ENCODE peak calls at places on chromosomes 7 and 10, in nine cellular contexts. X, P, F, N, T, W, A, B and M are unnamed samples.

GRCh38 chr10:47207280-47207613 is 92.8 kb upstream of the GDF10 start:
- DNase-seq in F (peak), A (peak), T (no peak), P (no peak), N (peak), X (no peak), B (no peak), W (no peak), M (no peak)

GRCh38 chr7:159195926-159196325 is 51.3 kb upstream of the VIPR2 start:
- DNase-seq in B (no peak), N (no peak), T (no peak), X (no peak), A (no peak), P (no peak), W (no peak), F (no peak), M (no peak)

GRCh38 chr7:138974103-138974502 is 7.1 kb downstream of the KIAA1549 start:
- DNase-seq in A (no peak), T (no peak), P (no peak), X (no peak), N (no peak), B (no peak), F (no peak), W (no peak), M (no peak)

GRCh38 chr7:23597908-23598224 is 684 bp downstream of the CCDC126 start:
- DNase-seq in F (no peak), B (no peak), T (peak), N (no peak), X (no peak), W (no peak), P (no peak), A (no peak), M (no peak)

GRCh38 chr7:5082806-5083205 is 37.1 kb downstream of the RBAK start:
- DNase-seq in N (no peak), A (no peak), T (no peak), X (no peak), F (no peak), P (no peak), B (no peak), W (no peak), M (no peak)

GRCh38 chr7:2903686-2904162 is 59.6 kb upstream of the GNA12 start:
- DNase-seq in F (no peak), P (no peak), W (no peak), T (no peak), B (no peak), A (peak), X (no peak), N (no peak), M (no peak)

GRCh38 chr7:73850781-73851207 is 8.5 kb upstream of the METTL27 start:
- DNase-seq in B (no peak), T (no peak), W (no peak), P (peak), X (peak), N (peak), A (peak), F (no peak), M (peak)

GRCh38 chr7:44547536-44548221 is 6.5 kb upstream of the NPC1L1 start:
- DNase-seq in T (no peak), F (no peak), A (no peak), W (no peak), P (no peak), B (no peak), N (no peak), X (no peak), M (no peak)

GRCh38 chr10:87803831-87804230 is 14.2 kb downstream of the ATAD1 start:
- DNase-seq in N (no peak), F (no peak), A (no peak), T (no peak), X (no peak), W (no peak), P (no peak), B (no peak), M (no peak)

GRCh38 chr10:125555743-125556142 is 127.2 kb downstream of the TEX36 start:
- DNase-seq in B (no peak), F (no peak), W (no peak), T (no peak), A (no peak), P (no peak), X (no peak), N (no peak), M (no peak)

GRCh38 chr10:17144757-17145156 is 15.1 kb upstream of the CUBN start:
- DNase-seq in P (peak), F (no peak), T (no peak), X (no peak), B (no peak), W (no peak), N (no peak), A (no peak), M (no peak)

GRCh38 chr7:11843113-11843765 is 11.2 kb upstream of the THSD7A start:
- DNase-seq in P (no peak), A (no peak), X (no peak), T (no peak), N (no peak), W (no peak), B (no peak), F (no peak), M (no peak)

GRCh38 chr7:94303736-94304135 is 91.0 kb upstream of the COL1A2 start:
- DNase-seq in A (peak), P (peak), W (no peak), F (peak), N (no peak), T (no peak), X (peak), B (no peak), M (no peak)

GRCh38 chr7:43113622-43114450 is 1.4 kb downstream of the HECW1 start:
- DNase-seq in W (no peak), P (no peak), X (no peak), T (peak), N (no peak), B (no peak), F (no peak), A (no peak), M (no peak)

GRCh38 chr10:11685787-11686218 is 56.4 kb upstream of the ECHDC3 start:
- DNase-seq in B (peak), T (peak), F (no peak), P (no peak), W (no peak), A (peak), N (peak), X (no peak), M (no peak)

GRCh38 chr7:80478683-80479082 is 33.2 kb downstream of the GNAT3 start:
- DNase-seq in F (no peak), W (no peak), A (peak), B (no peak), P (peak), T (no peak), N (no peak), X (no peak), M (no peak)

GRCh38 chr10:110893559-110894179 is 21.9 kb downstream of the PDCD4 start:
- DNase-seq in B (no peak), X (no peak), P (peak), T (peak), A (peak), N (no peak), W (no peak), F (peak), M (no peak)

GRCh38 chr10:88851706-88852105 is at the start of gene ANKRD22:
- DNase-seq in A (peak), X (no peak), P (peak), W (no peak), F (no peak), B (no peak), N (peak), T (no peak), M (no peak)

GRCh38 chr10:130809761-130810515 is 501.6 kb downstream of the TCERG1L start:
- DNase-seq in X (no peak), W (no peak), P (no peak), N (no peak), B (no peak), F (no peak), T (no peak), A (no peak), M (no peak)

GRCh38 chr10:44237364-44238034 is 147.4 kb downstream of the CXCL12 start:
- DNase-seq in B (no peak), T (no peak), F (no peak), W (no peak), P (no peak), X (no peak), A (no peak), N (no peak), M (no peak)

GRCh38 chr10:132918617-132919373 is 23.6 kb downstream of the CFAP46 start:
- DNase-seq in X (no peak), N (no peak), T (no peak), W (no peak), F (no peak), B (peak), A (no peak), P (no peak), M (no peak)

GRCh38 chr7:99008181-99008631 is 129.9 kb downstream of the TRRAP start:
- DNase-seq in X (no peak), N (no peak), W (no peak), F (no peak), T (no peak), P (no peak), B (no peak), A (no peak), M (no peak)

GRCh38 chr7:90877201-90877600 is 281.1 kb downstream of the CDK14 start:
- DNase-seq in P (no peak), W (no peak), B (no peak), T (no peak), X (no peak), N (no peak), A (no peak), F (no peak), M (no peak)

GRCh38 chr7:76047811-76048667 is at the start of the genes MDH2 and STYXL1:
- DNase-seq in N (peak), W (peak), B (peak), F (peak), P (peak), A (peak), X (peak), T (peak), M (peak)

GRCh38 chr10:87557409-87557808 is 52.7 kb downstream of the MINPP1 start:
- DNase-seq in T (no peak), A (no peak), X (no peak), W (no peak), N (no peak), B (no peak), F (no peak), P (no peak), M (no peak)

GRCh38 chr7:129843982-129844840 is 108.5 kb downstream of the UBE2H start:
- DNase-seq in P (no peak), T (no peak), X (no peak), B (no peak), N (no peak), F (no peak), W (no peak), A (no peak), M (no peak)

GRCh38 chr7:85186521-85187241 is at the start of gene SEMA3D:
- DNase-seq in N (peak), X (peak), B (peak), T (peak), F (peak), W (peak), A (peak), P (peak), M (no peak)

GRCh38 chr7:85185355-85186082 is 1.3 kb downstream of the SEMA3D start:
- DNase-seq in N (peak), P (peak), F (peak), A (peak), X (no peak), W (peak), B (peak), T (peak), M (no peak)

GRCh38 chr7:85186083-85186520 is 754 bp downstream of the SEMA3D start:
- DNase-seq in X (no peak), P (peak), B (peak), T (no peak), N (peak), W (peak), A (peak), F (peak), M (no peak)

GRCh38 chr7:85191383-85191782 is 4.5 kb upstream of the SEMA3D start:
- DNase-seq in B (no peak), P (peak), X (no peak), F (no peak), N (no peak), W (no peak), T (no peak), A (peak), M (no peak)
- TF ChIP-seq CTCF in B (peak), P (peak), X (peak), F (peak), N (no peak), W (peak), T (no peak), A (peak), M (peak)

GRCh38 chr10:75904499-75905283 is 473.3 kb downstream of the LRMDA start:
- DNase-seq in F (peak), W (no peak), N (no peak), X (no peak), T (no peak), A (no peak), P (no peak), B (no peak), M (no peak)

GRCh38 chr10:75911426-75911825 is 480.0 kb downstream of the LRMDA start:
- DNase-seq in T (no peak), N (no peak), B (no peak), F (no peak), X (no peak), A (no peak), P (no peak), W (no peak), M (no peak)

GRCh38 chr10:75910032-75910431 is 478.6 kb downstream of the LRMDA start:
- DNase-seq in F (no peak), T (no peak), W (no peak), B (no peak), N (no peak), X (no peak), A (peak), P (peak), M (peak)
- TF ChIP-seq CTCF in F (peak), T (no peak), W (peak), B (peak), N (peak), X (peak), A (peak), P (peak), M (peak)

DNA sequence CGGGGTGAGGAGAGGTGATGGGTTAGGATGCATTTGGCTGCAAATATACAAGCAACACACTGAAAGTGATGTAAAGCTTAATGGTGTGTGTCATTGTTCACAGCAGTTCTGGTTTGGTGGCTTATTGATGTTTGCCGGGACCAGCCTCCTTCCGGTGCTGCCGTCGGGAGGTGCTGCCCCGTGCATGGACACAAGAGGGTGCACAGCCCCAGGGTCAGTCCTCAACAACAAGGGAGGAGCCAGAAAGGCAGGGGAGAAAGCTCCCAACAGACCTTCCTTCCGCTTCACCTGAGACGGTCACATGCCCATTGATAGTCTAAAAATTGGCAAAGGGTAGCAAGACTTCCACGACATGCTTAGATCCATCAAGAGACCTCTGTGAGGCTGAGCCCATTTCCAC is 9.5 kb downstream of the RNF32 start:
- DNase-seq in T (peak), W (peak), P (peak), N (no peak), B (no peak), F (no peak), A (no peak), X (no peak), M (no peak)
- TF ChIP-seq CTCF in T (peak), W (no peak), P (peak), N (no peak), B (peak), F (no peak), A (peak), X (peak), M (peak)

DNA sequence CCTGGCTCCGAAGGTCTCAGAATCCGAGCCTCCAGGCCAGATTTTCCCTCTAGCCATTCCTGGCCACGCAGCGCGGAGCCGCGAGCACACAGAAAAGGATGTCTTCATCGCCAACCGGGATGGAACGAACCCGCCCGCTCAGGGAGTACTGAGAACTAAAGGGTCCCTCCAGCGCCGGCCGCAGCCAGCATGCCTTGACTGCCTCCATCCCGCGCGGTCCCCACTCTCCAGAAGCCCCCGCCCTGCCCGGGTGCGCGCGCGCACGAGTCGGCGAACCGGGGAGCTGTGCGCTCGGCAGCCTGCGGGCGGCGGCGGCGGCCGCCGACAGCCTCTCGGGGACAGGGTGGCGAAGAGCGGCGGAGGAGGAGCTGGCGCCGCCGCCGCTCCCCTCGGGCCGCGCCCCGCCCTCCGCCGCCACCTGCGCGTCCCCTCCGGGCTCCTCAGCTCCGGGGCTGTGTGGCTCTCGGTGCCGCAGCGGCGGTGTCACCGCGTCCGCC is 640 bp upstream of the GALNT17 start:
- DNase-seq in F (peak), B (peak), A (no peak), N (no peak), W (peak), P (no peak), X (no peak), T (no peak), M (no peak)
- TF ChIP-seq CTCF in F (no peak), B (no peak), A (no peak), N (no peak), W (no peak), P (no peak), X (no peak), T (no peak), M (no peak)

DNA sequence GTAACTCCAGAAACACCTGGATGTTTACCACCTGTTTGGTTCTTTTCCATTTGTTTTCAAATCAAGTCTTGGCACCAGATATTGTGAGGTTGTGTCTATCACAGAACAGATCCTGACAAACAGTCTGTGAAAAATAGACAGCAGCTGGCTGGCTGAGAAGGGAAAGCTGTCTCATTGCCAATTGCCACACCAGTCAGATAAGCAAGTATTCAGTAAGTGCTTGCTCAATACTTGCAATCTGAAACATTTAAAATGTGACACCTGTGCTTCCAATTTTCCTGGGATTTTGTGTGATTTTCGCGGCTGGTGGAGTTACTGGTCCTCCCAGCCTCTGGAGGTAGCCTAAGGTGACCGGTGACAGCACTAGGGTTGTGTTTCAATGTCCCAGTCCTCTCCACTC is 147.8 kb upstream of the MYO3A start:
- DNase-seq in X (no peak), T (no peak), W (no peak), B (no peak), F (no peak), P (no peak), A (peak), N (no peak), M (no peak)
- TF ChIP-seq CTCF in X (no peak), T (no peak), W (no peak), B (no peak), F (no peak), P (no peak), A (no peak), N (no peak), M (no peak)

GRCh38 chr7:117157121-117157870 is 165.6 kb downstream of the WNT2 start:
- DNase-seq in P (peak), F (no peak), T (no peak), N (peak), A (peak), X (peak), W (no peak), B (no peak), M (peak)
- TF ChIP-seq CTCF in P (peak), F (peak), T (no peak), N (no peak), A (peak), X (peak), W (no peak), B (peak), M (peak)

GRCh38 chr7:147547252-147547897 is 1043.2 kb upstream of the C7orf33 start:
- DNase-seq in F (peak), A (peak), T (no peak), B (peak), W (peak), P (no peak), N (peak), X (no peak), M (no peak)
- TF ChIP-seq CTCF in F (peak), A (peak), T (peak), B (peak), W (peak), P (peak), N (no peak), X (peak), M (peak)

DNA sequence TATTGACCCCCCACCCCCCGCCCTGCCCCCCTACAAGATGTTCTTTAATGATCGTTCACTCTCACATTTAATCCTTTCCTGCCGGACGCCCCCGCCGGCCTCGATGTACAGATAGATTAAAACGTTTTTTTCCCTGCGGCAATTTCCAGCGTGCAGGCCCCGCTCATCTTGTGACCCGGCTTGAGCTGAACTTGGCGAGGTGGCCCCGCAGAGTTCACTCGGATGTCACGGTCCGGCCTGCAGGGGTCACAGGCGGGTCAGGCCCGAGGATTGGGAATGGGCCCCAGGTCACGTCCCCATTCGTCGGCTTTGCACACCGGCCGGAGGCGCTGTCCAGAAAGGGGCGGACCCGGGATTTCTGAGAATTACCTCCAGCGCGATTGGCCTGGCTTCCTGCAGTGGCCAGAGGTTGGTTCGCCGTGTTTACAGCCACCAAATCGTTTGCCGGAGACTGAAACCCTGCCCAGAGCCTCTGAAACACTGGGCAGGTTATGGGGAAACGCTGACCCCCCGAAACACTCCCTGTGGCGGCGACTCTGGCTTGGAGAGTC is 1.9 kb upstream of the CYP26A1 start:
- DNase-seq in F (peak), N (no peak), W (peak), T (peak), X (no peak), A (no peak), B (peak), P (no peak), M (no peak)
- TF ChIP-seq CTCF in F (no peak), N (no peak), W (no peak), T (no peak), X (no peak), A (no peak), B (no peak), P (no peak), M (no peak)

DNA sequence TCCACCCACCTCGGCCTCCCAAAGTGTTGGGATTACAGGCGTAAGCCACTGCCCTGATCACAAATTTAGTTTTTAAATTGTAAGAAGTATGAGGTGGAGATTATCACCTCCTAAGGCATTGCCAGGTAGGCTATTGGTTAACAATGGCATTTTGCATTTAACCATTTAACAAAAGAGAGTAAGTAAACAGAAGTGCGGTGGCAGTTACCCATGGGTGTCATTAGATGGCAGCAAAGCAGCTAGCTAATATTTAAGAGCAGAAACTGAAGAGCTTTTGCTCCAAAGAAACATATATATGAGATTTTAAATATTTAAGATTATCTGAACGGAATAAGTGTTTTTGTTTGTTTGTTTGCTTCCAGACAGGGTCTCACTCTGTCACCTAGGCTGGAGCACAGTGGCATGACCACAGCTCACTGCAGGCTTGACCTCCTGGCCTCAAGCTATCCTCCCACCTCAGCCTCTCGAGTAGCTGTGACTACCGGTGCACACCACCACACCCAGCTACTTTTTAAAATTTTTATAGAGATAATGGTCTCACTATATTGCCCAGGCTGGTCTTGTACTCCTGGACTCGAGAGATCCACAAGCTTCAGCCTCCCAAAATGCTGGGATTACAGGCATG is 325.5 kb upstream of the C7orf33 start:
- DNase-seq in F (peak), N (no peak), A (peak), T (peak), B (no peak), P (peak), W (no peak), X (no peak), M (no peak)
- TF ChIP-seq CTCF in F (peak), N (peak), A (peak), T (peak), B (peak), P (peak), W (peak), X (peak), M (peak)